ENCODE peak calls at places on chromosome 10, in ten cellular contexts. One of them, this sample, is unnamed.

GRCh38 chr10:108970016-108970415 is 953.3 kb downstream of the XPNPEP1 start:
- DNase-seq in body of pancreas: no peak
- DNase-seq in K562: no peak
- DNase-seq in tibial nerve: no peak
- DNase-seq in A549: no peak
- DNase-seq in HCT116: no peak
- DNase-seq in adrenal gland: no peak
- DNase-seq in right lobe of liver: no peak
- DNase-seq in NB4: peak
- DNase-seq in heart left ventricle: no peak
- DNase-seq in this sample: no peak

GRCh38 chr10:46253076-46254006 is 33.5 kb upstream of the ANTXRL start:
- DNase-seq in HCT116: no peak
- DNase-seq in tibial nerve: no peak
- DNase-seq in right lobe of liver: peak
- DNase-seq in adrenal gland: no peak
- DNase-seq in body of pancreas: peak
- DNase-seq in A549: no peak
- DNase-seq in NB4: no peak
- DNase-seq in heart left ventricle: peak
- DNase-seq in K562: no peak
- DNase-seq in this sample: no peak

GRCh38 chr10:3764626-3765375 is 20.2 kb downstream of the KLF6 start:
- DNase-seq in adrenal gland: no peak
- DNase-seq in heart left ventricle: no peak
- DNase-seq in tibial nerve: no peak
- DNase-seq in body of pancreas: no peak
- DNase-seq in K562: peak
- DNase-seq in A549: no peak
- DNase-seq in NB4: no peak
- DNase-seq in HCT116: no peak
- DNase-seq in right lobe of liver: no peak
- DNase-seq in this sample: no peak

GRCh38 chr10:44982114-44982460 is 3.5 kb upstream of the DEPP1 start:
- DNase-seq in A549: no peak
- DNase-seq in adrenal gland: no peak
- DNase-seq in heart left ventricle: peak
- DNase-seq in K562: no peak
- DNase-seq in HCT116: no peak
- DNase-seq in body of pancreas: no peak
- DNase-seq in NB4: no peak
- DNase-seq in tibial nerve: no peak
- DNase-seq in right lobe of liver: no peak
- DNase-seq in this sample: no peak

GRCh38 chr10:11017575-11018425 is at the start of gene CELF2:
- DNase-seq in A549: no peak
- DNase-seq in tibial nerve: peak
- DNase-seq in adrenal gland: peak
- DNase-seq in heart left ventricle: peak
- DNase-seq in K562: peak
- DNase-seq in NB4: no peak
- DNase-seq in right lobe of liver: peak
- DNase-seq in body of pancreas: peak
- DNase-seq in HCT116: no peak
- DNase-seq in this sample: peak

GRCh38 chr10:10818082-10818481 is 199.6 kb upstream of the CELF2 start:
- DNase-seq in tibial nerve: peak
- DNase-seq in body of pancreas: no peak
- DNase-seq in heart left ventricle: no peak
- DNase-seq in NB4: no peak
- DNase-seq in right lobe of liver: no peak
- DNase-seq in HCT116: no peak
- DNase-seq in K562: no peak
- DNase-seq in A549: no peak
- DNase-seq in adrenal gland: no peak
- DNase-seq in this sample: no peak

GRCh38 chr10:74290703-74291102 is 139.7 kb downstream of the ADK start:
- DNase-seq in K562: no peak
- DNase-seq in adrenal gland: no peak
- DNase-seq in body of pancreas: no peak
- DNase-seq in NB4: no peak
- DNase-seq in HCT116: no peak
- DNase-seq in right lobe of liver: no peak
- DNase-seq in tibial nerve: no peak
- DNase-seq in A549: no peak
- DNase-seq in heart left ventricle: no peak
- DNase-seq in this sample: no peak

GRCh38 chr10:1173091-1173490 is 116.9 kb downstream of the WDR37 start:
- DNase-seq in tibial nerve: no peak
- DNase-seq in A549: no peak
- DNase-seq in K562: no peak
- DNase-seq in HCT116: no peak
- DNase-seq in NB4: no peak
- DNase-seq in heart left ventricle: no peak
- DNase-seq in right lobe of liver: no peak
- DNase-seq in body of pancreas: no peak
- DNase-seq in adrenal gland: no peak
- DNase-seq in this sample: no peak

GRCh38 chr10:71213761-71214440 is 1.5 kb downstream of the UNC5B start:
- DNase-seq in tibial nerve: no peak
- DNase-seq in HCT116: no peak
- DNase-seq in K562: peak
- DNase-seq in adrenal gland: no peak
- DNase-seq in right lobe of liver: no peak
- DNase-seq in heart left ventricle: no peak
- DNase-seq in A549: peak
- DNase-seq in body of pancreas: peak
- DNase-seq in NB4: no peak
- DNase-seq in this sample: no peak

GRCh38 chr10:5343561-5343960 is 21.2 kb upstream of the UCN3 start:
- DNase-seq in HCT116: no peak
- DNase-seq in tibial nerve: no peak
- DNase-seq in adrenal gland: no peak
- DNase-seq in heart left ventricle: no peak
- DNase-seq in A549: no peak
- DNase-seq in NB4: peak
- DNase-seq in body of pancreas: no peak
- DNase-seq in right lobe of liver: no peak
- DNase-seq in K562: peak
- DNase-seq in this sample: no peak

GRCh38 chr10:27893320-27894014 is 105.4 kb downstream of the ODAD2 start:
- DNase-seq in HCT116: peak
- DNase-seq in right lobe of liver: no peak
- DNase-seq in A549: no peak
- DNase-seq in adrenal gland: no peak
- DNase-seq in heart left ventricle: no peak
- DNase-seq in tibial nerve: no peak
- DNase-seq in body of pancreas: no peak
- DNase-seq in K562: no peak
- DNase-seq in NB4: no peak
- DNase-seq in this sample: no peak

GRCh38 chr10:62079885-62080559 is 178.5 kb downstream of the ARID5B start:
- DNase-seq in right lobe of liver: no peak
- DNase-seq in NB4: no peak
- DNase-seq in A549: no peak
- DNase-seq in adrenal gland: no peak
- DNase-seq in HCT116: no peak
- DNase-seq in tibial nerve: no peak
- DNase-seq in heart left ventricle: no peak
- DNase-seq in K562: no peak
- DNase-seq in body of pancreas: no peak
- DNase-seq in this sample: no peak
- TF ChIP-seq POLR2A in right lobe of liver: no peak
- TF ChIP-seq POLR2A in NB4: no peak
- TF ChIP-seq POLR2A in A549: no peak
- TF ChIP-seq POLR2A in adrenal gland: no peak
- TF ChIP-seq POLR2A in HCT116: no peak
- TF ChIP-seq POLR2A in tibial nerve: no peak
- TF ChIP-seq POLR2A in heart left ventricle: no peak
- TF ChIP-seq POLR2A in K562: no peak
- TF ChIP-seq POLR2A in body of pancreas: no peak
- TF ChIP-seq POLR2A in this sample: no peak

DNA sequence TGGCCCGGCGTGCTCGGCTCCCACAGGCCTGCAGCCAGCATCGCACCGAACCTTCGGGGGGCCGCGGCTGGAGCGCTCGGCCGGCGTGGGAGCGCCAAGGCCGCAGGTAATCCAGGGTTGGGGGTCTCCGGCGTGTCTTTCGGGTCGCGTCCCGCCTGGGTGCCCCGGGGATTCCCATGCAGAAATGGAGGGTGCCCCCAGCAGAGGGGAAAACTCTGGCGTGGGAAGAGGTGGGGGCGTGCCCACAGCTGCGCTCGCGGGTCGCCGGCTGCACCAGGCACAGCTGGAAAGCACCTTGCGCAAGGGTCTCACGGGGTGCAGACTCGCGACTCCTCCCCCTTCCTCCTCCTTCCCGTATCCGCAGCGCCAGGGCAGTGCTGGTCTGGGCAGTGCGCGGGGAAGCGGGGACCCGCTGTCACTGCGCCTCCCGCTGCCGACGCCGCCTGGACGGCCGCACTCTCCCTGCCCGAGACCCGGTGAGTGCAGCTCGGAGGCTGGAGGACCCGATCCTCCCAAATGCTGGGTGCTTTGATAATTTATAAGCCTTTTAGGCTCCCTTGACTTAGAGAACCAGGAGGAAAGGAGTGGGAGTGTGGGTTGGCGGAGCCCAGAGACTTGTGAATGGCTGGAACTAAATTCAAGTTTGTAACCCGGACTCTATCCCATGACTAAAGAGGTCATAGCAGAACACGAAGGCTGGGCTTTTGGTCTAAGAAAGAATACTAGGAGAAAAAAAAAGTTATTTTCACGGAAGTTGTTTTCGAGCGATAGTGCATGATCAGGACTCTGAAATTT is 486 bp downstream of the MAP3K8 start:
- DNase-seq in NB4: peak
- DNase-seq in A549: peak
- DNase-seq in tibial nerve: peak
- DNase-seq in right lobe of liver: peak
- DNase-seq in adrenal gland: peak
- DNase-seq in HCT116: peak
- DNase-seq in K562: peak
- DNase-seq in heart left ventricle: peak
- DNase-seq in body of pancreas: peak
- DNase-seq in this sample: peak
- TF ChIP-seq POLR2A in NB4: peak
- TF ChIP-seq POLR2A in A549: peak
- TF ChIP-seq POLR2A in tibial nerve: peak
- TF ChIP-seq POLR2A in right lobe of liver: peak
- TF ChIP-seq POLR2A in adrenal gland: peak
- TF ChIP-seq POLR2A in HCT116: no peak
- TF ChIP-seq POLR2A in K562: peak
- TF ChIP-seq POLR2A in heart left ventricle: peak
- TF ChIP-seq POLR2A in body of pancreas: peak
- TF ChIP-seq POLR2A in this sample: peak

GRCh38 chr10:102120987-102121738 is 995 bp upstream of the LDB1 start:
- DNase-seq in NB4: no peak
- DNase-seq in K562: peak
- DNase-seq in A549: no peak
- DNase-seq in HCT116: no peak
- DNase-seq in adrenal gland: peak
- DNase-seq in body of pancreas: no peak
- DNase-seq in heart left ventricle: peak
- DNase-seq in right lobe of liver: peak
- DNase-seq in tibial nerve: peak
- DNase-seq in this sample: peak
- TF ChIP-seq POLR2A in NB4: no peak
- TF ChIP-seq POLR2A in K562: no peak
- TF ChIP-seq POLR2A in A549: no peak
- TF ChIP-seq POLR2A in HCT116: no peak
- TF ChIP-seq POLR2A in adrenal gland: no peak
- TF ChIP-seq POLR2A in body of pancreas: no peak
- TF ChIP-seq POLR2A in heart left ventricle: no peak
- TF ChIP-seq POLR2A in right lobe of liver: no peak
- TF ChIP-seq POLR2A in tibial nerve: peak
- TF ChIP-seq POLR2A in this sample: no peak

GRCh38 chr10:89330537-89330936 is 2.7 kb downstream of the IFIT3 start:
- DNase-seq in tibial nerve: no peak
- DNase-seq in heart left ventricle: no peak
- DNase-seq in body of pancreas: no peak
- DNase-seq in right lobe of liver: no peak
- DNase-seq in K562: no peak
- DNase-seq in adrenal gland: no peak
- DNase-seq in NB4: no peak
- DNase-seq in HCT116: no peak
- DNase-seq in A549: no peak
- DNase-seq in this sample: no peak

GRCh38 chr10:89332718-89333281 is 5.0 kb downstream of the IFIT3 start:
- DNase-seq in adrenal gland: no peak
- DNase-seq in body of pancreas: no peak
- DNase-seq in heart left ventricle: no peak
- DNase-seq in HCT116: no peak
- DNase-seq in NB4: no peak
- DNase-seq in tibial nerve: no peak
- DNase-seq in right lobe of liver: no peak
- DNase-seq in K562: no peak
- DNase-seq in A549: no peak
- DNase-seq in this sample: no peak

GRCh38 chr10:89332092-89332633 is 4.4 kb downstream of the IFIT3 start:
- DNase-seq in K562: peak
- DNase-seq in A549: no peak
- DNase-seq in heart left ventricle: no peak
- DNase-seq in adrenal gland: no peak
- DNase-seq in NB4: peak
- DNase-seq in right lobe of liver: no peak
- DNase-seq in tibial nerve: peak
- DNase-seq in HCT116: no peak
- DNase-seq in body of pancreas: no peak
- DNase-seq in this sample: no peak

GRCh38 chr10:89327803-89328441 is at the start of gene IFIT3:
- DNase-seq in HCT116: peak
- DNase-seq in tibial nerve: peak
- DNase-seq in adrenal gland: peak
- DNase-seq in K562: peak
- DNase-seq in body of pancreas: peak
- DNase-seq in NB4: peak
- DNase-seq in A549: peak
- DNase-seq in heart left ventricle: peak
- DNase-seq in right lobe of liver: peak
- DNase-seq in this sample: peak
- TF ChIP-seq POLR2A in HCT116: peak
- TF ChIP-seq POLR2A in tibial nerve: no peak
- TF ChIP-seq POLR2A in adrenal gland: no peak
- TF ChIP-seq POLR2A in K562: peak
- TF ChIP-seq POLR2A in body of pancreas: no peak
- TF ChIP-seq POLR2A in NB4: no peak
- TF ChIP-seq POLR2A in A549: no peak
- TF ChIP-seq POLR2A in heart left ventricle: no peak
- TF ChIP-seq POLR2A in right lobe of liver: peak
- TF ChIP-seq POLR2A in this sample: no peak

This sample was measured in prostate gland.